ENCODE peak calls at places on chromosomes 11 and 22, in six cellular contexts. Z is GM23248, I is PC-3, L is PC-9, K is GM23338, Y is hepatocyte. E is an unnamed sample.

GRCh38 chr11:1401656-1402221 is 12.0 kb downstream of the BRSK2 start:
- DNase-seq in Z (peak; percentile 68), I (peak; percentile 63), L (peak; percentile 59), K (peak; percentile 87), Y (peak; percentile 89), E (peak; percentile 85)

GRCh38 chr11:898540-899190 is 11.9 kb downstream of the CHID1 start:
- DNase-seq in Z (peak; percentile 26), I (no peak), L (peak; percentile 27), K (peak; percentile 49), Y (no peak), E (no peak)

GRCh38 chr11:126403658-126404057 is 48.2 kb downstream of the ST3GAL4 start:
- DNase-seq in Z (no peak), I (no peak), L (peak; percentile 46), K (no peak), Y (no peak), E (peak; percentile 64)

GRCh38 chr11:111796696-111797095 is 30.5 kb upstream of the PPP2R1B start:
- DNase-seq in Z (no peak), I (no peak), L (no peak), K (no peak), Y (no peak), E (no peak)

GRCh38 chr11:135006800-135007199 is 594.8 kb upstream of the B3GAT1 start:
- DNase-seq in Z (no peak), I (no peak), L (no peak), K (no peak), Y (no peak), E (no peak)

GRCh38 chr11:17735823-17736772 is 1.5 kb downstream of the KCNC1 start:
- DNase-seq in Z (no peak), I (no peak), L (no peak), K (peak; percentile 70), Y (no peak), E (no peak)

GRCh38 chr11:44243086-44243485 is 66.9 kb downstream of the ALX4 start:
- DNase-seq in Z (no peak), I (no peak), L (no peak), K (no peak), Y (no peak), E (no peak)

GRCh38 chr11:64913171-64913727 is 3.8 kb downstream of the ATG2A start:
- DNase-seq in Z (no peak), I (no peak), L (no peak), K (no peak), Y (no peak), E (no peak)

GRCh38 chr11:36296925-36297604 is 977 bp downstream of the PRR5L start:
- DNase-seq in Z (peak; percentile 88), I (no peak), L (no peak), K (no peak), Y (no peak), E (no peak)

GRCh38 chr11:45930951-45931563 is 8.6 kb downstream of the LARGE2 start:
- DNase-seq in Z (no peak), I (no peak), L (no peak), K (no peak), Y (no peak), E (peak; percentile 58)

GRCh38 chr22:21041937-21042336 is 3.8 kb upstream of the LRRC74B start:
- DNase-seq in Z (peak; percentile 80), I (peak; percentile 8), L (no peak), K (no peak), Y (no peak), E (no peak)

GRCh38 chr11:111913997-111914396 is 1.5 kb downstream of the HSPB2 start:
- DNase-seq in Z (peak; percentile 92), I (peak; percentile 33), L (no peak), K (no peak), Y (no peak), E (no peak)

GRCh38 chr11:108097179-108097578 is 24.2 kb upstream of the ACAT1 start:
- DNase-seq in Z (no peak), I (no peak), L (no peak), K (no peak), Y (no peak), E (no peak)
- H3K9me2 ChIP-seq in Z (no peaks in the 10 kb centered on the region), I (no peaks in the 10 kb centered on the region), L (no peaks in the 10 kb centered on the region), K (no peaks in the 10 kb centered on the region), Y (no peaks in the 10 kb centered on the region), E (no peaks in the 10 kb centered on the region)

GRCh38 chr11:74953448-74953847 is 4.4 kb downstream of the SPCS2 start:
- DNase-seq in Z (no peak), I (no peak), L (no peak), K (no peak), Y (no peak), E (peak; percentile 67)
- H3K4me1 ChIP-seq in Z (peaks cover 20% of the 10 kb centered on the region), I (peaks cover 13% of the 10 kb centered on the region), L (peaks cover 9% of the 10 kb centered on the region), K (peaks cover 12% of the 10 kb centered on the region), Y (peaks cover 9% of the 10 kb centered on the region), E (peaks cover 79% of the 10 kb centered on the region)

GRCh38 chr11:26778000-26778757 is 56.3 kb upstream of the SLC5A12 start:
- DNase-seq in Z (peak; percentile 87), I (peak; percentile 34), L (no peak), K (no peak), Y (no peak), E (no peak)
- H3K9me2 ChIP-seq in Z (no peaks in the 10 kb centered on the region), I (no peaks in the 10 kb centered on the region), L (no peaks in the 10 kb centered on the region), K (peaks cover 9% of the 10 kb centered on the region), Y (no peaks in the 10 kb centered on the region), E (no peaks in the 10 kb centered on the region)

DNA sequence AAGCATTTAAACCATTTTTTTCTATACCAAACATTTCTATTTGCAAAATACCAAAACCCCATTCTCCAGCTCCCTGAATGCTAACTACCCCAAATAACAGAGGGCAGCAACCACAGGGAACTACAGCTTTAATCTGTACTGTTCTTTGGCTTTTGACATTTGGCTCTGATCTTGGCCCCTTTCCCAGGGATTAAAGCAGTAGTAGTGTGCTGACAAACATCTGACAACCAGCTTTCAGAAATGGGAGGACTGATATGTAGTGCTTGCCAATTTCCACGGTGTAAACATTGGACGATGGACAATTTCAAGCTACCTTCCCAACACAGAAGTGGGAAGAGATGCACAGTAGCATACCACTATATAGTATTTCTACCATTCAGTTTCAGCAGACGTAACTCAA is 88.4 kb upstream of the TEAD1 start:
- DNase-seq in Z (no peak), I (no peak), L (no peak), K (no peak), Y (no peak), E (no peak)
- H3K4me1 ChIP-seq in Z (peaks cover 25% of the 10 kb centered on the region), I (peaks cover 25% of the 10 kb centered on the region), L (peaks cover 23% of the 10 kb centered on the region), K (peaks cover 7% of the 10 kb centered on the region), Y (peaks cover 6% of the 10 kb centered on the region), E (no peaks in the 10 kb centered on the region)

GRCh38 chr22:44534335-44534734 is 36.3 kb upstream of the RTL6 start:
- DNase-seq in Z (no peak), I (no peak), L (no peak), K (no peak), Y (no peak), E (no peak)
- H3K9me2 ChIP-seq in Z (no peaks in the 10 kb centered on the region), I (no peaks in the 10 kb centered on the region), L (no peaks in the 10 kb centered on the region), K (no peaks in the 10 kb centered on the region), Y (no peaks in the 10 kb centered on the region), E (no peaks in the 10 kb centered on the region)

GRCh38 chr11:6237271-6237670 is 1.6 kb upstream of the CNGA4 start:
- DNase-seq in Z (no peak), I (no peak), L (no peak), K (no peak), Y (no peak), E (no peak)

GRCh38 chr11:6237903-6238302 is 986 bp upstream of the CNGA4 start:
- DNase-seq in Z (no peak), I (no peak), L (no peak), K (no peak), Y (no peak), E (no peak)

GRCh38 chr11:6233984-6234313 is 487 bp downstream of the FHIP1B start:
- DNase-seq in Z (peak; percentile 49), I (no peak), L (no peak), K (no peak), Y (no peak), E (no peak)

GRCh38 chr11:6232899-6233298 is 1.5 kb downstream of the FHIP1B start:
- DNase-seq in Z (peak; percentile 22), I (no peak), L (no peak), K (no peak), Y (no peak), E (no peak)

GRCh38 chr11:6234314-6235031 is at the start of gene FHIP1B:
- DNase-seq in Z (peak; percentile 100), I (peak; percentile 99), L (peak; percentile 98), K (peak; percentile 100), Y (peak; percentile 100), E (peak; percentile 100)
- H3K4me1 ChIP-seq in Z (peaks cover 10% of the 10 kb centered on the region), I (peaks cover 11% of the 10 kb centered on the region), L (no peaks in the 10 kb centered on the region), K (peaks cover 3% of the 10 kb centered on the region), Y (peaks cover 9% of the 10 kb centered on the region), E (peaks cover 59% of the 10 kb centered on the region)

GRCh38 chr11:4919250-4919649 is at the start of gene OR51G2:
- DNase-seq in Z (no peak), I (no peak), L (no peak), K (no peak), Y (no peak), E (no peak)
- H3K9me2 ChIP-seq in Z (no peaks in the 10 kb centered on the region), I (no peaks in the 10 kb centered on the region), L (no peaks in the 10 kb centered on the region), K (no peaks in the 10 kb centered on the region), Y (no peaks in the 10 kb centered on the region), E (no peaks in the 10 kb centered on the region)

GRCh38 chr11:78351193-78351592 is 66.4 kb downstream of the GAB2 start:
- DNase-seq in Z (peak; percentile 4), I (no peak), L (no peak), K (peak; percentile 22), Y (no peak), E (no peak)

GRCh38 chr11:78349614-78350013 is 68.0 kb downstream of the GAB2 start:
- DNase-seq in Z (peak; percentile 35), I (no peak), L (no peak), K (no peak), Y (no peak), E (no peak)

GRCh38 chr11:78350646-78351165 is 66.9 kb downstream of the GAB2 start:
- DNase-seq in Z (peak; percentile 61), I (no peak), L (no peak), K (no peak), Y (no peak), E (peak; percentile 73)

GRCh38 chr11:78349114-78349513 is 68.5 kb downstream of the GAB2 start:
- DNase-seq in Z (no peak), I (no peak), L (no peak), K (no peak), Y (no peak), E (no peak)

GRCh38 chr11:78350101-78350645 is 67.4 kb downstream of the GAB2 start:
- DNase-seq in Z (peak; percentile 50), I (no peak), L (peak; percentile 17), K (peak; percentile 24), Y (peak; percentile 22), E (peak; percentile 73)
- H3K4me1 ChIP-seq in Z (peaks cover 22% of the 10 kb centered on the region), I (peaks cover 17% of the 10 kb centered on the region), L (peaks cover 23% of the 10 kb centered on the region), K (peaks cover 13% of the 10 kb centered on the region), Y (peaks cover 31% of the 10 kb centered on the region), E (peaks cover 36% of the 10 kb centered on the region)

E was measured in Karpas-422.